ENCODE peak calls at places on chromosomes 5 and 9, in six cellular contexts. A is BJ, U is psoas muscle, C is cardiac fibroblast, E is glutamatergic neuron, G is right atrium auricular region. V is an unnamed sample.

GRCh38 chr9:126626117-126627022 is 12.6 kb downstream of the LMX1B start:
- DNase-seq in C (no peak), E (no peak), G (no peak), A (no peak), U (no peak), V (no peak)

GRCh38 chr5:67417839-67418238 is 221.2 kb upstream of the CD180 start:
- DNase-seq in C (no peak), E (no peak), A (no peak), U (no peak), G (no peak), V (no peak)

GRCh38 chr9:79980440-79980839 is 408.7 kb downstream of the TLE4 start:
- DNase-seq in U (no peak), G (no peak), C (no peak), E (no peak), A (no peak), V (no peak)

GRCh38 chr5:179793470-179794139 is at the start of gene LTC4S:
- DNase-seq in G (peak), A (no peak), C (peak), E (no peak), U (peak), V (no peak)

GRCh38 chr5:39106332-39106731 is 32.1 kb upstream of the RICTOR start:
- DNase-seq in U (no peak), G (no peak), E (no peak), C (peak), A (no peak), V (no peak)

GRCh38 chr5:83720805-83721431 is at the start of gene HAPLN1:
- DNase-seq in C (peak), G (no peak), U (no peak), E (no peak), A (no peak), V (peak)

GRCh38 chr5:179240561-179240960 is 104.7 kb downstream of the ADAMTS2 start:
- DNase-seq in A (no peak), E (no peak), C (no peak), G (no peak), U (no peak), V (no peak)

GRCh38 chr9:131101207-131101964 is 5.1 kb downstream of the AIF1L start:
- DNase-seq in C (no peak), U (no peak), A (no peak), E (no peak), G (no peak), V (no peak)

GRCh38 chr5:134046801-134047707 is 42.3 kb upstream of the VDAC1 start:
- DNase-seq in G (no peak), E (no peak), C (no peak), U (no peak), A (no peak), V (no peak)

GRCh38 chr5:72841756-72842535 is 25.5 kb downstream of the TNPO1 start:
- DNase-seq in A (no peak), G (no peak), E (no peak), C (peak), U (no peak), V (no peak)

GRCh38 chr9:130834371-130835311 is at the start of gene ABL1:
- DNase-seq in E (peak), C (peak), U (peak), A (no peak), G (peak), V (peak)

GRCh38 chr5:93845376-93845775 is 104.0 kb upstream of the POU5F2 start:
- DNase-seq in A (no peak), C (no peak), E (no peak), U (no peak), G (no peak), V (no peak)

GRCh38 chr5:127229185-127229889 is 61.3 kb upstream of the MEGF10 start:
- DNase-seq in U (peak), A (no peak), G (peak), C (peak), E (peak), V (peak)

GRCh38 chr9:35844628-35845301 is 15.7 kb downstream of the TMEM8B start:
- DNase-seq in U (no peak), G (peak), A (peak), E (no peak), C (peak), V (no peak)

GRCh38 chr5:132057498-132058255 is 2.8 kb upstream of the IL3 start:
- DNase-seq in A (no peak), C (no peak), G (peak), U (no peak), E (peak), V (no peak)

GRCh38 chr9:84856181-84856632 is 186.7 kb downstream of the NTRK2 start:
- DNase-seq in C (peak), E (no peak), U (no peak), G (no peak), A (peak), V (no peak)

GRCh38 chr5:60463179-60463868 is 236.6 kb downstream of the DEPDC1B start:
- DNase-seq in E (no peak), A (no peak), C (peak), G (no peak), U (no peak), V (no peak)

GRCh38 chr5:167463939-167464338 is 827.5 kb upstream of the WWC1 start:
- DNase-seq in G (no peak), E (no peak), U (no peak), A (no peak), C (no peak), V (no peak)

GRCh38 chr5:5335708-5336211 is 86.7 kb upstream of the ICE1 start:
- DNase-seq in C (peak), G (no peak), A (peak), E (no peak), U (no peak), V (no peak)

GRCh38 chr5:152673601-152674000 is 268.5 kb upstream of the NMUR2 start:
- DNase-seq in E (no peak), C (no peak), U (no peak), A (no peak), G (no peak), V (no peak)

GRCh38 chr5:165057156-165057555 is 1551.7 kb downstream of the MAT2B start:
- DNase-seq in A (no peak), U (no peak), E (no peak), C (no peak), G (no peak), V (no peak)

GRCh38 chr9:120436937-120437592 is 142.9 kb downstream of the CDK5RAP2 start:
- DNase-seq in A (no peak), U (peak), C (peak), E (no peak), G (peak), V (no peak)

GRCh38 chr5:174355208-174355612 is 309.7 kb downstream of the NSG2 start:
- DNase-seq in G (peak), U (peak), C (peak), A (peak), E (no peak), V (no peak)

GRCh38 chr9:109537288-109537687 is 39.2 kb upstream of the PTPN3 start:
- DNase-seq in U (no peak), C (no peak), A (no peak), E (no peak), G (no peak), V (no peak)

GRCh38 chr9:17064558-17064957 is 70.3 kb upstream of the CNTLN start:
- DNase-seq in A (no peak), E (no peak), G (no peak), U (no peak), C (peak), V (no peak)

GRCh38 chr9:2849943-2850342 is 6.0 kb upstream of the PUM3 start:
- DNase-seq in U (no peak), G (no peak), E (no peak), A (no peak), C (no peak), V (no peak)

GRCh38 chr5:137439645-137440044 is 59.5 kb downstream of the SPOCK1 start:
- DNase-seq in E (no peak), U (no peak), G (no peak), A (no peak), C (no peak), V (no peak)

GRCh38 chr9:123049589-123050222 is 16.2 kb downstream of the GPR21 start:
- DNase-seq in E (no peak), A (no peak), C (peak), U (no peak), G (no peak), V (no peak)

GRCh38 chr9:35700031-35700430 is 10.3 kb upstream of the TPM2 start:
- DNase-seq in U (no peak), G (no peak), C (no peak), A (no peak), E (no peak), V (no peak)

GRCh38 chr5:138092301-138092700 is 8.5 kb downstream of the WNT8A start:
- DNase-seq in E (no peak), A (no peak), U (no peak), C (no peak), G (no peak), V (no peak)

GRCh38 chr5:54944364-54944763 is 41.0 kb downstream of the ESM1 start:
- DNase-seq in U (no peak), A (no peak), G (no peak), E (no peak), C (peak), V (peak)

GRCh38 chr5:124736814-124737186 is 9.6 kb downstream of the ZNF608 start:
- DNase-seq in U (no peak), C (no peak), G (no peak), A (no peak), E (no peak), V (no peak)

GRCh38 chr9:38157711-38158110 is 88.7 kb upstream of the SHB start:
- DNase-seq in E (no peak), G (no peak), C (no peak), A (no peak), U (no peak), V (no peak)

GRCh38 chr5:130037905-130038304 is 133.6 kb downstream of the CHSY3 start:
- DNase-seq in E (no peak), A (no peak), G (no peak), U (no peak), C (no peak), V (no peak)

DNA sequence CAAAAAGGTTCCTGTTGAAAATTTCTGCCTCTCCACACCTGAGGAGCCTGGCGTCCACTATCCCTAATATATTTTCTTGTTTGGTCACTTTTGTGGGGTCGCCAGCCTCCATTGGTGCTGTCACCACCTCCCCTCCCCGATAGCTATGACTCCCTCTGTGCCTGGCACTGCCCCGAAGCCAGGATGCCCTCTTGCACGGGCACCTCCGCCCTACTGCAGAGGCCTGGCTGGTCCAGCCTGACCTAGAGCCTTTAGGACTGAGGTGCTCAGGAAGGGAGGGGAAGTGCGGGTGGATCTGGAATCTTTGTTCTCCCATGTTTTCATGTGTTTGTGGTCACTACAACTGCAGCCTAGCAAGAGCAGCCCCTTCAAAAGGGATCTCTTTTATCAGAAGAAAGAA is 62.6 kb downstream of the WNK2 start:
- DNase-seq in E (no peak), C (no peak), U (peak), A (no peak), G (no peak), V (no peak)
- TF ChIP-seq CTCF in E (no peak), C (no peak), U (no peak), A (no peak), G (no peak), V (no peak)

GRCh38 chr9:132266017-132266416 is 88.8 kb downstream of the SETX start:
- DNase-seq in A (no peak), E (no peak), U (no peak), C (no peak), G (no peak), V (no peak)

DNA sequence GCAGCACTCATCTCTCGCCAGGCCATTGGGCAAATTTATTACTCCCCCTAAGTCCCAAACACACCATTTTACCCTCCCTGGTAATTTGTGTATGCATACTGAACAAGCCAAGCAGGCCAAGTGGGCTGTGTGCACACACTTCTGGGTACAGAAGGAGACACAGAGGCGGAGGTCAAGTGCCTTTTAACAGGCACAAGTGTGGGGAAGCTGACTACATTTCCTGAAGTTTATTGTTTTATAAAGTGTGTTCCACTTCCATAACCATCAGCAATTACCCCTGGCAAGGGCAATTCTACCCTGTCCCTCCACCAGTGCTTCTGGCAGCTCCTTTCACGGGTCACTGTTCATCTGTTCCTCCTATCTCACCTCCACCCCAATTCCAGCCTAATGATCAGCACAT is 93.9 kb downstream of the SETX start:
- DNase-seq in U (no peak), E (no peak), A (no peak), C (no peak), G (no peak), V (no peak)
- TF ChIP-seq CTCF in U (no peak), E (no peak), A (no peak), C (no peak), G (no peak), V (no peak)

DNA sequence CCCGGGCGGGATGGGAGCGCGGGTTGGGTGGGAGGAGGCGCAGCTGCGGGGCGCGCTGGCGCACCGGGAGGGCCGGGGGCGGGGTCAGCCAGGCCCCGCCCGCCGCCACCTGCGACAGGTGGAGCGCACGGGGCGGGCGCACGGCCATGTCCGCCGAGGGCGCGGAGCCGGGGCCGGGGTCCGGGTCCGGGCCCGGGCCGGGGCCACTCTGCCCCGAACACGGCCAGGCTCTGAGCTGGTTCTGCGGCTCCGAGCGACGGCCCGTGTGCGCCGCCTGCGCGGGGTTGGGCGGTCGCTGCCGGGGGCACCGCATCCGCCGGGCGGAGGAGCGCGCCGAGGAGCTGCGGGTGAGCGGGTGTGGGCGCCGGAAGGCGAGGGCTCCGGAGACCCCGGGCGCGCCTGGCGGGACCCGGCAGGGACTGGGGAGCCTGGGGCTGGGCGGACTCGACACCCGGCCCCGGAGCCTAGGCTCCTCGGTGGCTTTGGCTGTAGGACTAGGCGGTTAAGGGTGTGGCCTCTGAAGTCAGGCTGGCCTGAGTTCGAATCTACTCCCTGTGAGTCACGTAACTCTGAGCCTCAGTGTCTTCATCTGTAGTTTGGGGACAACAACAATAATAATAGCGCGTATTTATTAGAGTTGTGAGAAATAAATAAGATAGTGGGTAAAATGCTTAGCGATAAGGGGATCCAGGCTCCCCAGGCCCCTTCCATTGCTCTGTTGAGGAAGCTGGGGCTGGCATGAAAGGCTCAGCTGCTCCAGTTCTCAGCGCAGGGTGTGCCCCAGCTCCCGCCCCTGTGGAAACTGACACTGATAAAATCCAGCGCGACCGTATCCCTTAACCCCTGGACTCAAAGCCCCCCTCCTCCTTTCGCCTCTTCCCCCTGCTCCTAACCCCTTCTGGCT is at the start of gene BSPRY:
- DNase-seq in C (no peak), E (peak), A (no peak), U (no peak), G (no peak), V (peak)
- TF ChIP-seq CTCF in C (no peak), E (no peak), A (no peak), U (no peak), G (no peak), V (no peak)

GRCh38 chr5:87369431-87369830 is 43.3 kb downstream of the CCNH start:
- DNase-seq in G (no peak), U (no peak), C (no peak), A (no peak), E (no peak), V (no peak)

GRCh38 chr5:87367243-87367642 is 45.5 kb downstream of the CCNH start:
- DNase-seq in G (no peak), U (no peak), A (no peak), E (no peak), C (no peak), V (no peak)

GRCh38 chr5:87368601-87369000 is 44.1 kb downstream of the CCNH start:
- DNase-seq in E (no peak), A (no peak), U (no peak), C (no peak), G (no peak), V (no peak)
- TF ChIP-seq CTCF in E (no peak), A (no peak), U (no peak), C (no peak), G (no peak), V (no peak)

GRCh38 chr5:140114341-140115185 is 654 bp downstream of the PURA start:
- DNase-seq in G (peak), A (no peak), E (peak), C (peak), U (peak), V (peak)

GRCh38 chr5:140112685-140113179 is 1.2 kb upstream of the PURA start:
- DNase-seq in G (no peak), U (no peak), C (peak), A (no peak), E (peak), V (peak)

GRCh38 chr5:140115186-140115500 is 1.2 kb downstream of the PURA start:
- DNase-seq in U (no peak), G (no peak), A (no peak), C (no peak), E (no peak), V (no peak)

GRCh38 chr5:140113180-140113698 is 670 bp upstream of the PURA start:
- DNase-seq in G (no peak), C (no peak), A (no peak), U (peak), E (peak), V (peak)

GRCh38 chr5:140113699-140114263 is at the start of gene PURA:
- DNase-seq in U (peak), G (peak), C (peak), A (peak), E (peak), V (peak)
- TF ChIP-seq CTCF in U (peak), G (peak), C (no peak), A (no peak), E (peak), V (no peak)

GRCh38 chr9:96875460-96876142 is 21.3 kb upstream of the ZNF782 start:
- DNase-seq in C (peak), U (peak), E (peak), G (no peak), A (no peak), V (peak)
- TF ChIP-seq CTCF in C (peak), U (peak), E (no peak), G (peak), A (peak), V (peak)

GRCh38 chr9:114512337-114512874 is 7.1 kb upstream of the WHRN start:
- DNase-seq in U (no peak), E (no peak), A (no peak), C (no peak), G (no peak), V (no peak)

GRCh38 chr9:114513952-114514267 is 8.6 kb upstream of the WHRN start:
- DNase-seq in A (no peak), C (no peak), E (no peak), U (no peak), G (no peak), V (no peak)

GRCh38 chr9:114515528-114515927 is 10.3 kb upstream of the WHRN start:
- DNase-seq in U (no peak), G (no peak), A (no peak), C (no peak), E (no peak), V (no peak)

GRCh38 chr9:114516913-114517312 is 11.6 kb upstream of the WHRN start:
- DNase-seq in E (no peak), G (no peak), U (no peak), C (peak), A (no peak), V (no peak)

GRCh38 chr9:114513050-114513951 is 8.0 kb upstream of the WHRN start:
- DNase-seq in U (no peak), G (no peak), E (no peak), A (no peak), C (no peak), V (no peak)
- TF ChIP-seq CTCF in U (no peak), G (no peak), E (no peak), A (no peak), C (no peak), V (no peak)

GRCh38 chr9:81103597-81104471 is 585.5 kb downstream of the TLE1 start:
- DNase-seq in C (no peak), A (no peak), U (no peak), G (no peak), E (no peak), V (no peak)
- TF ChIP-seq CTCF in C (peak), A (peak), U (no peak), G (no peak), E (peak), V (peak)

V was measured in endothelial cell.